ENCODE peak calls at places on chromosomes 11 and 22, in five cellular contexts. One of them, this sample, is unnamed.

GRCh38 chr11:133082453-133082781 is 449.9 kb downstream of the OPCML start:
- DNase-seq in keratinocyte: no peak
- DNase-seq in fibroblast of lung: no peak
- DNase-seq in MM.1S: no peak
- DNase-seq in GM23248: no peak
- DNase-seq in this sample: no peak

GRCh38 chr22:20852076-20852475 is 6.5 kb downstream of the PI4KA start:
- DNase-seq in fibroblast of lung: no peak
- DNase-seq in MM.1S: no peak
- DNase-seq in GM23248: no peak
- DNase-seq in keratinocyte: no peak
- DNase-seq in this sample: no peak

GRCh38 chr11:71948314-71949027 is 19.6 kb downstream of the RNF121 start:
- DNase-seq in fibroblast of lung: peak
- DNase-seq in keratinocyte: no peak
- DNase-seq in MM.1S: no peak
- DNase-seq in GM23248: no peak
- DNase-seq in this sample: no peak

GRCh38 chr11:12377106-12377823 is at the start of gene PARVA:
- DNase-seq in MM.1S: no peak
- DNase-seq in fibroblast of lung: peak
- DNase-seq in keratinocyte: no peak
- DNase-seq in GM23248: peak
- DNase-seq in this sample: peak

GRCh38 chr11:368414-369335 is 624 bp upstream of the B4GALNT4 start:
- DNase-seq in MM.1S: no peak
- DNase-seq in fibroblast of lung: no peak
- DNase-seq in keratinocyte: no peak
- DNase-seq in GM23248: peak
- DNase-seq in this sample: no peak

GRCh38 chr22:26887456-26887855 is 230.1 kb downstream of the MIAT start:
- DNase-seq in GM23248: peak
- DNase-seq in keratinocyte: no peak
- DNase-seq in MM.1S: no peak
- DNase-seq in fibroblast of lung: peak
- DNase-seq in this sample: peak

GRCh38 chr11:27563201-27563600 is 56.6 kb upstream of the LIN7C start:
- DNase-seq in fibroblast of lung: peak
- DNase-seq in keratinocyte: no peak
- DNase-seq in MM.1S: no peak
- DNase-seq in GM23248: peak
- DNase-seq in this sample: no peak

GRCh38 chr11:107921997-107922396 is 6.3 kb upstream of the RAB39A start:
- DNase-seq in MM.1S: no peak
- DNase-seq in GM23248: no peak
- DNase-seq in fibroblast of lung: no peak
- DNase-seq in keratinocyte: no peak
- DNase-seq in this sample: no peak

GRCh38 chr11:15776387-15776786 is 580.0 kb downstream of the SOX6 start:
- DNase-seq in keratinocyte: no peak
- DNase-seq in fibroblast of lung: no peak
- DNase-seq in GM23248: no peak
- DNase-seq in MM.1S: no peak
- DNase-seq in this sample: no peak

GRCh38 chr22:25169278-25170031 is 30.2 kb upstream of the CRYBB3 start:
- DNase-seq in keratinocyte: no peak
- DNase-seq in MM.1S: no peak
- DNase-seq in GM23248: no peak
- DNase-seq in fibroblast of lung: no peak
- DNase-seq in this sample: no peak

GRCh38 chr22:28029201-28029948 is 110.3 kb upstream of the PITPNB start:
- DNase-seq in fibroblast of lung: peak
- DNase-seq in MM.1S: no peak
- DNase-seq in GM23248: peak
- DNase-seq in keratinocyte: no peak
- DNase-seq in this sample: peak

GRCh38 chr11:128886401-128887119 is 4.6 kb upstream of the KCNJ5 start:
- DNase-seq in MM.1S: peak
- DNase-seq in keratinocyte: no peak
- DNase-seq in fibroblast of lung: no peak
- DNase-seq in GM23248: no peak
- DNase-seq in this sample: no peak

GRCh38 chr11:27611946-27612455 is 88.3 kb downstream of the BDNF start:
- DNase-seq in fibroblast of lung: no peak
- DNase-seq in keratinocyte: no peak
- DNase-seq in MM.1S: no peak
- DNase-seq in GM23248: peak
- DNase-seq in this sample: no peak

GRCh38 chr11:130008326-130008725 is 5.7 kb upstream of the PRDM10 start:
- DNase-seq in fibroblast of lung: no peak
- DNase-seq in MM.1S: no peak
- DNase-seq in keratinocyte: no peak
- DNase-seq in GM23248: no peak
- DNase-seq in this sample: no peak

GRCh38 chr22:33117821-33118220 is 59.6 kb upstream of the SYN3 start:
- DNase-seq in GM23248: no peak
- DNase-seq in keratinocyte: no peak
- DNase-seq in MM.1S: no peak
- DNase-seq in fibroblast of lung: no peak
- DNase-seq in this sample: no peak

GRCh38 chr11:34380696-34381095 is 22.9 kb upstream of the ABTB2 start:
- DNase-seq in keratinocyte: peak
- DNase-seq in GM23248: peak
- DNase-seq in MM.1S: no peak
- DNase-seq in fibroblast of lung: peak
- DNase-seq in this sample: no peak

GRCh38 chr11:63804259-63804658 is 9.0 kb upstream of the SPINDOC start:
- DNase-seq in MM.1S: no peak
- DNase-seq in keratinocyte: peak
- DNase-seq in fibroblast of lung: no peak
- DNase-seq in GM23248: no peak
- DNase-seq in this sample: peak

GRCh38 chr11:55942785-55943392 is 6.7 kb upstream of the OR5I1 start:
- DNase-seq in fibroblast of lung: peak
- DNase-seq in keratinocyte: no peak
- DNase-seq in GM23248: peak
- DNase-seq in MM.1S: peak
- DNase-seq in this sample: no peak

GRCh38 chr22:48745842-48746788 is 1081.6 kb downstream of the BRD1 start:
- DNase-seq in fibroblast of lung: no peak
- DNase-seq in GM23248: no peak
- DNase-seq in keratinocyte: no peak
- DNase-seq in MM.1S: no peak
- DNase-seq in this sample: no peak

GRCh38 chr11:29263971-29264682 is 752.7 kb downstream of the KCNA4 start:
- DNase-seq in fibroblast of lung: peak
- DNase-seq in GM23248: peak
- DNase-seq in MM.1S: no peak
- DNase-seq in keratinocyte: no peak
- DNase-seq in this sample: no peak

GRCh38 chr11:99271527-99271926 is 250.8 kb downstream of the CNTN5 start:
- DNase-seq in keratinocyte: no peak
- DNase-seq in MM.1S: no peak
- DNase-seq in fibroblast of lung: no peak
- DNase-seq in GM23248: no peak
- DNase-seq in this sample: no peak

GRCh38 chr11:44066732-44067131 is 662 bp downstream of the ACCS start:
- DNase-seq in fibroblast of lung: peak
- DNase-seq in keratinocyte: peak
- DNase-seq in GM23248: peak
- DNase-seq in MM.1S: no peak
- DNase-seq in this sample: no peak

GRCh38 chr11:61545921-61546320 is 35.0 kb downstream of the SYT7 start:
- DNase-seq in MM.1S: no peak
- DNase-seq in keratinocyte: no peak
- DNase-seq in fibroblast of lung: no peak
- DNase-seq in GM23248: no peak
- DNase-seq in this sample: no peak
- TF ChIP-seq EZH2 in MM.1S: no peak
- TF ChIP-seq EZH2 in keratinocyte: no peak
- TF ChIP-seq EZH2 in fibroblast of lung: no peak
- TF ChIP-seq EZH2 in GM23248: no peak
- TF ChIP-seq EZH2 in this sample: no peak

GRCh38 chr11:1570896-1571759 is 943 bp downstream of the DUSP8 start:
- DNase-seq in MM.1S: no peak
- DNase-seq in fibroblast of lung: no peak
- DNase-seq in GM23248: no peak
- DNase-seq in keratinocyte: no peak
- DNase-seq in this sample: no peak
- TF ChIP-seq EZH2 in MM.1S: no peak
- TF ChIP-seq EZH2 in fibroblast of lung: peak
- TF ChIP-seq EZH2 in GM23248: peak
- TF ChIP-seq EZH2 in keratinocyte: peak
- TF ChIP-seq EZH2 in this sample: no peak

GRCh38 chr22:22422629-22423112 is 85.9 kb downstream of the ZNF280B start:
- DNase-seq in GM23248: peak
- DNase-seq in fibroblast of lung: peak
- DNase-seq in MM.1S: peak
- DNase-seq in keratinocyte: no peak
- DNase-seq in this sample: peak
- TF ChIP-seq EZH2 in GM23248: no peak
- TF ChIP-seq EZH2 in fibroblast of lung: no peak
- TF ChIP-seq EZH2 in MM.1S: no peak
- TF ChIP-seq EZH2 in keratinocyte: no peak
- TF ChIP-seq EZH2 in this sample: no peak

GRCh38 chr11:102830328-102830727 is 13.1 kb downstream of the MMP3 start:
- DNase-seq in keratinocyte: no peak
- DNase-seq in MM.1S: no peak
- DNase-seq in GM23248: peak
- DNase-seq in fibroblast of lung: peak
- DNase-seq in this sample: no peak

GRCh38 chr11:102832612-102833011 is 10.8 kb downstream of the MMP3 start:
- DNase-seq in keratinocyte: no peak
- DNase-seq in fibroblast of lung: no peak
- DNase-seq in MM.1S: no peak
- DNase-seq in GM23248: no peak
- DNase-seq in this sample: no peak

GRCh38 chr11:102831709-102832492 is 11.5 kb downstream of the MMP3 start:
- DNase-seq in keratinocyte: no peak
- DNase-seq in GM23248: peak
- DNase-seq in fibroblast of lung: no peak
- DNase-seq in MM.1S: peak
- DNase-seq in this sample: no peak

GRCh38 chr11:102831128-102831708 is 12.2 kb downstream of the MMP3 start:
- DNase-seq in MM.1S: peak
- DNase-seq in keratinocyte: no peak
- DNase-seq in GM23248: peak
- DNase-seq in fibroblast of lung: peak
- DNase-seq in this sample: no peak

GRCh38 chr11:102829671-102830070 is 13.7 kb downstream of the MMP3 start:
- DNase-seq in MM.1S: no peak
- DNase-seq in fibroblast of lung: no peak
- DNase-seq in keratinocyte: no peak
- DNase-seq in GM23248: no peak
- DNase-seq in this sample: no peak
- TF ChIP-seq EZH2 in MM.1S: no peak
- TF ChIP-seq EZH2 in fibroblast of lung: no peak
- TF ChIP-seq EZH2 in keratinocyte: no peak
- TF ChIP-seq EZH2 in GM23248: no peak
- TF ChIP-seq EZH2 in this sample: no peak

DNA sequence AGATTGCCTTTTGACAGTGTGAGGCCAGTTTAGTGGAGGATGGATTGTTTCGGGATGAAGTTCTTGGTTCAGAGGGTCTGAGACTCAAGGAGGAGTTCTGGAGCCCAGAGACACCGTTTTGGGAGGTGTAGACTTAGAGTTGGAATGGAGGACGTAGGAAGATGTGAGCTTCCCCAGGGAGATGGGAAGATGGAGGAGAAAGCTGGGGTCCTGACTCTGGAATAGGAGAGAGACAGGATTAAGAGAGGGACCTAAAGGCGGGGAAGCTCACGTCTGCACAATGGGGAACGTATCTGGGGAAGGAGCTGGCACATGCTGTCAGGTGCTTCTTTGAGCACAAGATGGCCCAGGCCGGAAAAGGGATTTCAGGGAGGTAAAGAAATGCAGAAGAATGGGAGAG is 71.3 kb upstream of the CLDN5 start:
- DNase-seq in MM.1S: no peak
- DNase-seq in fibroblast of lung: no peak
- DNase-seq in keratinocyte: no peak
- DNase-seq in GM23248: no peak
- DNase-seq in this sample: no peak
- TF ChIP-seq EZH2 in MM.1S: no peak
- TF ChIP-seq EZH2 in fibroblast of lung: no peak
- TF ChIP-seq EZH2 in keratinocyte: no peak
- TF ChIP-seq EZH2 in GM23248: no peak
- TF ChIP-seq EZH2 in this sample: no peak

GRCh38 chr11:31818874-31819331 is 7.8 kb upstream of the PAX6 start:
- DNase-seq in MM.1S: no peak
- DNase-seq in keratinocyte: no peak
- DNase-seq in GM23248: no peak
- DNase-seq in fibroblast of lung: no peak
- DNase-seq in this sample: no peak

GRCh38 chr11:31821235-31821764 is 10.2 kb upstream of the PAX6 start:
- DNase-seq in fibroblast of lung: no peak
- DNase-seq in MM.1S: no peak
- DNase-seq in GM23248: no peak
- DNase-seq in keratinocyte: no peak
- DNase-seq in this sample: no peak

GRCh38 chr11:31819533-31820437 is 8.7 kb upstream of the PAX6 start:
- DNase-seq in GM23248: no peak
- DNase-seq in keratinocyte: no peak
- DNase-seq in MM.1S: no peak
- DNase-seq in fibroblast of lung: no peak
- DNase-seq in this sample: no peak

GRCh38 chr11:31821779-31822574 is 10.9 kb upstream of the PAX6 start:
- DNase-seq in GM23248: no peak
- DNase-seq in MM.1S: no peak
- DNase-seq in fibroblast of lung: no peak
- DNase-seq in keratinocyte: no peak
- DNase-seq in this sample: no peak

DNA sequence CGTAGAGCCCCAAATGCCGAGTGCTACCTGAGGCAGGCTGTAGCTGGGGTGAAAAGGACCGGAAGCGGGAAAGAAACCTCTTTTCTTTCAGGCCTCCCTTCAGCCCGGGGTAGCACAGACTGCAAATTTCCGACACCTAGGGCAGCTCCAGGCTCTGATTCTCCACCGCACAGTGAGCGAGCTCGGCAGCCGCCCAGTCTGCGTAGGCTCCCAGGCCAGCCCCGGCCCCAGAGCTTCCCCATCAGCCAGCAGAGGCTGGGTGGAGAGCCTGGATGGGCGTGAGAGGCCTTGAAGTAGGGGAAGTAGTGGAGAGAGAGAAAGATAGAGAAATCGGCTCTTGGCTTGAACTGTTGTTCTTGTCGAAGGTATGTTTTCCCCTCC is 9.3 kb upstream of the PAX6 start:
- DNase-seq in keratinocyte: no peak
- DNase-seq in MM.1S: no peak
- DNase-seq in GM23248: no peak
- DNase-seq in fibroblast of lung: no peak
- DNase-seq in this sample: no peak
- TF ChIP-seq EZH2 in keratinocyte: peak
- TF ChIP-seq EZH2 in MM.1S: no peak
- TF ChIP-seq EZH2 in GM23248: peak
- TF ChIP-seq EZH2 in fibroblast of lung: peak
- TF ChIP-seq EZH2 in this sample: no peak

This sample was measured in PC-9.